ENCODE peak calls at places on chromosomes 3 and 15, in four cellular contexts. M is GM12878, N is right cardiac atrium, D is PC-9. O is an unnamed sample.

GRCh38 chr15:83549563-83549962 is 102.4 kb downstream of the SH3GL3 start:
- DNase-seq in M (no peak), N (no peak), D (no peak), O (no peak)

GRCh38 chr3:17912011-17912760 is 169.8 kb upstream of the TBC1D5 start:
- DNase-seq in M (no peak), N (no peak), D (no peak), O (no peak)

GRCh38 chr3:46865034-46865507 is 1.8 kb upstream of the MYL3 start:
- DNase-seq in M (no peak), N (peak; percentile 51), D (no peak), O (no peak)

GRCh38 chr3:111735271-111735758 is 123.8 kb upstream of the PHLDB2 start:
- DNase-seq in M (no peak), N (no peak), D (peak; percentile 100), O (peak; percentile 91)

GRCh38 chr3:107428051-107428858 is 51.0 kb downstream of the CCDC54 start:
- DNase-seq in M (no peak), N (no peak), D (no peak), O (no peak)

GRCh38 chr15:57885435-57885834 is 178.9 kb downstream of the POLR2M start:
- DNase-seq in M (no peak), N (no peak), D (no peak), O (no peak)

GRCh38 chr3:154040283-154040682 is 80.9 kb upstream of the ARHGEF26 start:
- DNase-seq in M (no peak), N (no peak), D (no peak), O (no peak)

GRCh38 chr3:65153850-65154512 is 466.2 kb upstream of the ADAMTS9 start:
- DNase-seq in M (no peak), N (no peak), D (no peak), O (no peak)

GRCh38 chr3:142935963-142936362 is 27.5 kb downstream of the PAQR9 start:
- DNase-seq in M (no peak), N (no peak), D (no peak), O (no peak)

GRCh38 chr3:194994551-194994981 is 276.4 kb downstream of the XXYLT1 start:
- DNase-seq in M (no peak), N (no peak), D (no peak), O (no peak)

GRCh38 chr3:23490459-23490858 is 287.3 kb downstream of the UBE2E2 start:
- DNase-seq in M (no peak), N (no peak), D (peak; percentile 43), O (peak; percentile 31)

GRCh38 chr3:151697496-151697895 is 36.2 kb upstream of the AADACL2 start:
- DNase-seq in M (no peak), N (no peak), D (no peak), O (no peak)

GRCh38 chr3:78645628-78646310 is 1122.0 kb downstream of the ROBO1 start:
- DNase-seq in M (peak; percentile 39), N (no peak), D (peak; percentile 65), O (peak; percentile 49)

GRCh38 chr3:57350271-57350670 is 57.8 kb upstream of the ASB14 start:
- DNase-seq in M (no peak), N (no peak), D (no peak), O (no peak)

GRCh38 chr3:57354768-57355167 is 62.3 kb upstream of the ASB14 start:
- DNase-seq in M (no peak), N (no peak), D (no peak), O (no peak)
- H3K27ac ChIP-seq in M (no peak overlapping the region), N (no peak overlapping the region), D (no peak overlapping the region), O (no peak overlapping the region)

GRCh38 chr3:2262204-2262603 is 163.5 kb downstream of the CNTN4 start:
- DNase-seq in M (no peak), N (no peak), D (no peak), O (no peak)
- H3K27ac ChIP-seq in M (no peak overlapping the region), N (no peak overlapping the region), D (no peak overlapping the region), O (no peak overlapping the region)

GRCh38 chr3:148467341-148467740 is 230.4 kb upstream of the AGTR1 start:
- DNase-seq in M (no peak), N (no peak), D (no peak), O (no peak)

GRCh38 chr3:148460686-148461085 is 237.0 kb upstream of the AGTR1 start:
- DNase-seq in M (no peak), N (no peak), D (no peak), O (no peak)

GRCh38 chr3:148464246-148464645 is 233.5 kb upstream of the AGTR1 start:
- DNase-seq in M (no peak), N (no peak), D (no peak), O (no peak)

GRCh38 chr3:148466143-148466542 is 231.6 kb upstream of the AGTR1 start:
- DNase-seq in M (no peak), N (no peak), D (no peak), O (no peak)
- H3K27ac ChIP-seq in M (no peak overlapping the region), N (no peak overlapping the region), D (no peak overlapping the region), O (no peak overlapping the region)

DNA sequence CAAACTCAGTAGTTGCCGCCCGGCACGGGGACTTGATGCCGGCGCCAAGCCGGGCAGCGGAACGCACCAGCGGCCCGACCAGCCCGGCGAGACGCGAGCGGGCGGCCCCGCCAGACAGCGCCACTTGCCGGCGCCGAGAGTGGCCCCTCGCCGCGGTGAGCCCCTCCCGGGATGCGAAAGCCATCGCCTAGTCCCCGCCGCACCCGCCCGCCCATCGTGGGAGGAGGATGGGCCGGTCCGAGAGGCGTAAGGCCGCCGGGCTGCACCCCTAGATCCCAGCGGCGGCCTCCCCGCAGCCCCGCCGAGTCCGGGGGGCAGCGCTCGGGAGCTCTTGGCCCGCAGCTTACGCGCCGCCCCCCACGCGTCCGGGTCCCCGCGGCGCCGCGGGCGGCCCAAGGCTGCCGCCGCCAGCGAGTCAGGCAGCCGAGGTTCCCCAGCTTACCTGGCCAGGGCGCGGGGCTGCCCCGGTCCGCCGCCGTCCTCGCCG is 609 bp downstream of the GOLGA8A start:
- DNase-seq in M (no peak), N (peak; percentile 27), D (no peak), O (no peak)
- H3K27ac ChIP-seq in M (peak overlapping the region; percentile 44), N (peak overlapping the region; percentile 0), D (no peak overlapping the region), O (no peak overlapping the region)

GRCh38 chr3:114389156-114389555 is 95.3 kb downstream of the TIGIT start:
- DNase-seq in M (no peak), N (no peak), D (no peak), O (no peak)

GRCh38 chr3:114380233-114380645 is 86.4 kb downstream of the TIGIT start:
- DNase-seq in M (no peak), N (peak; percentile 86), D (no peak), O (no peak)

GRCh38 chr3:114384558-114384903 is 90.7 kb downstream of the TIGIT start:
- DNase-seq in M (no peak), N (no peak), D (no peak), O (no peak)

GRCh38 chr3:114379266-114379665 is 85.4 kb downstream of the TIGIT start:
- DNase-seq in M (no peak), N (no peak), D (no peak), O (no peak)

GRCh38 chr3:114383875-114384557 is 90.2 kb downstream of the TIGIT start:
- DNase-seq in M (peak; percentile 25), N (peak; percentile 81), D (peak; percentile 38), O (no peak)
- H3K27ac ChIP-seq in M (no peak overlapping the region), N (peak overlapping the region; percentile 74), D (no peak overlapping the region), O (no peak overlapping the region)

GRCh38 chr3:45548724-45549123 is 45.8 kb upstream of the LIMD1 start:
- DNase-seq in M (no peak), N (no peak), D (no peak), O (no peak)

GRCh38 chr3:45546636-45547201 is 47.8 kb upstream of the LIMD1 start:
- DNase-seq in M (no peak), N (no peak), D (no peak), O (no peak)

GRCh38 chr3:45547202-45547701 is 47.3 kb upstream of the LIMD1 start:
- DNase-seq in M (no peak), N (no peak), D (no peak), O (no peak)

GRCh38 chr3:45546223-45546622 is 48.3 kb upstream of the LIMD1 start:
- DNase-seq in M (no peak), N (no peak), D (no peak), O (no peak)

DNA sequence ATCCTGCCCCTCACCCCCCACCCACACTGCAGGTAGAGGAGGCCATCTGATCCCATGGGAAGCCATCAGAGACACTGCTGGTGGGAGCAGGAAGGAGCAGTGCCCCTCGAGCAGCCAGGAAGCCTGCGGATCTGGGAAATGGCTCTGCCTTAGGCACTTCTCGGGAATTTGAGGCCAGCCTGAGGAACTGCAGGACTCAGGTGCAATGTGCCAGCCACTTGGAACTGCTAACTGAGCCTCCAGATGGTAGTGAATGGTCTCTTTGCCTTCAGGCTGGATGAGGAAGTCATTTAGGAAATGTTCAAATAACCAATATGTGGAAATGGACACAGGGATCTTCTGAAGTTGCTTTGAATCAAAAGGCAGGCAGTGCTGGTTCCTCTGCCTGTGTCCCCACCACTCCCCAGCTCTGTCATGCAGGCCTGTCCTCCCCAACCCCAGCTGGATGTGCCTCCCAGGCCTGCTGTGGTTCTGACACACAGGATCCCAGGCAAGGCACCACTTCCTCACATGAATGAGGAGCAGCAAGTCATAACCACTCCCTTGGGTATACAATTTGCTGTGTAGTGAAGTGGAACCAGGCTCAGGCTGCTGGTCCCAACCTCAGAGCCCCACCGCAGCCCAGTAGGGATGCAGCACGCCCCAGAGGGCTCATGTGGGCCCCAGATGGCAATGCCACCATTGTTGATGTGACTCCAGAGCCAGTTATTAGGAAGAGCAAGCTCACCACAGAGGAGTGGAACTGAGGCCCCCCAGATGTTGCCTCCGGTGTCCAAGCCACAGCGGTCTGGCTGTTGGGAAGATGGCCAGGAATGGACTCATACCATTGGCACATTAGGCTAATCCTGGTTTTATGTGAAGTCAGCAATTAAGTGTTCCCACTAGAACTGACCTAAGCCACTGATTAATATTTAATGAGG is 46.5 kb upstream of the LIMD1 start:
- DNase-seq in M (no peak), N (peak; percentile 53), D (no peak), O (no peak)
- H3K27ac ChIP-seq in M (no peak overlapping the region), N (no peak overlapping the region), D (no peak overlapping the region), O (no peak overlapping the region)

DNA sequence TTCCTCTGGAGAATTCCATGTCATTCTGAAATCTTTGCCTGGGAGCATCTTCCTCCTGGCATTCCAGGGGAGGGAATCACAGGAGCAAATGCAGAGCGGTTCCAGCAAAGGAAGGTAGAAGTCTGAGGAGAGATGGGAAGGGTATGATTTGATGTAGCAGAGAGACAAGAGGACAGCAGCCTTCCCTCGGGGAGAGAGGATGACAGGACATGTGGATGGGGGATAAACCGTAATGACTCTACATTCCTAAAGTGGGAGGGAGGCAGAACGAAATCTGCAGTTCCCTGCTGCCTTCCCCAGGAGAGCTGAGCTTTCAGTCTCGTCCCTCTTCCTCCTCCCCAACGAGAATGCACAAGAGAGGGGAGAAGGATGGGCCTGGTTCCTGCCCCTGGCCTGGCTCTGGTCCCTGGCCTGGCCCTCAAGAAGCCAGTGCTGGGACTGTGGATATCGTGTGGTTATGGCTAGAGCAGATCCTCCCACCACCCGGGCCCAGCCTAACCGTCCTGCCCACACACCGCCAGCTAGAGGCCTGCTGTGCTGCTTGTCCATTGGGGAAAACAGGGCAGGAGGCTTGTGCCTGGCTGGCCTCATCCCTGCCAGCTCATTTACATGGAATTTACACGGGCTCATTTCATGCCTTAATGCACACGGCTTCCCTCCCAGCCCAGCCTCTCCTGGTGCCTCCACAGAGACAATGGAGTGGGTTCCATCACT is 26.6 kb downstream of the SEMA7A start:
- DNase-seq in M (no peak), N (no peak), D (peak; percentile 75), O (peak; percentile 60)
- H3K27ac ChIP-seq in M (no peak overlapping the region), N (no peak overlapping the region), D (peak overlapping the region; percentile 26), O (peak overlapping the region; percentile 80)

O was measured in epithelial cell of prostate.